ENCODE peak calls at places on chromosomes 7 and 10, in six cellular contexts. One of them, this sample, is unnamed.
A peak's percentile ranks its signal among the peaks of the same experiment; 100 is the strongest.

GRCh38 chr10:113993489-113993932 is 50.2 kb upstream of the ADRB1 start:
- DNase-seq in GM12878: no peak
- DNase-seq in A549: no peak
- DNase-seq in K562: no peak
- DNase-seq in HepG2: no peak
- DNase-seq in SK-N-SH: no peak
- DNase-seq in this sample: no peak

GRCh38 chr7:55306331-55306730 is 58.8 kb upstream of the LANCL2 start:
- DNase-seq in GM12878: no peak
- DNase-seq in A549: no peak
- DNase-seq in K562: no peak
- DNase-seq in HepG2: no peak
- DNase-seq in SK-N-SH: no peak
- DNase-seq in this sample: peak; percentile 14

GRCh38 chr7:92609921-92610518 is 19.8 kb upstream of the FAM133B start:
- DNase-seq in GM12878: no peak
- DNase-seq in A549: peak; percentile 43
- DNase-seq in K562: peak; percentile 42
- DNase-seq in HepG2: no peak
- DNase-seq in SK-N-SH: peak; percentile 43
- DNase-seq in this sample: peak; percentile 37

GRCh38 chr10:75233444-75234016 is 2.2 kb downstream of the COMTD1 start:
- DNase-seq in GM12878: no peak
- DNase-seq in A549: no peak
- DNase-seq in K562: peak; percentile 43
- DNase-seq in HepG2: no peak
- DNase-seq in SK-N-SH: peak; percentile 59
- DNase-seq in this sample: no peak

GRCh38 chr10:98338318-98338717 is 70.3 kb upstream of the LOXL4 start:
- DNase-seq in GM12878: no peak
- DNase-seq in A549: no peak
- DNase-seq in K562: peak; percentile 7
- DNase-seq in HepG2: no peak
- DNase-seq in SK-N-SH: no peak
- DNase-seq in this sample: peak; percentile 23

GRCh38 chr10:130073912-130074311 is 36.7 kb downstream of the C10orf143 start:
- DNase-seq in GM12878: no peak
- DNase-seq in A549: no peak
- DNase-seq in K562: no peak
- DNase-seq in HepG2: no peak
- DNase-seq in SK-N-SH: no peak
- DNase-seq in this sample: no peak

GRCh38 chr10:130136214-130137076 is at the start of gene GLRX3:
- DNase-seq in GM12878: no peak
- DNase-seq in A549: peak; percentile 78
- DNase-seq in K562: peak; percentile 86
- DNase-seq in HepG2: peak; percentile 68
- DNase-seq in SK-N-SH: peak; percentile 98
- DNase-seq in this sample: peak; percentile 71

GRCh38 chr7:22561356-22561755 is 61.4 kb upstream of the STEAP1B start:
- DNase-seq in GM12878: no peak
- DNase-seq in A549: peak; percentile 78
- DNase-seq in K562: peak; percentile 12
- DNase-seq in HepG2: peak; percentile 72
- DNase-seq in SK-N-SH: no peak
- DNase-seq in this sample: peak; percentile 100

GRCh38 chr7:727104-727805 is at the start of gene PRKAR1B:
- DNase-seq in GM12878: no peak
- DNase-seq in A549: peak; percentile 32
- DNase-seq in K562: peak; percentile 66
- DNase-seq in HepG2: no peak
- DNase-seq in SK-N-SH: peak; percentile 87
- DNase-seq in this sample: no peak

GRCh38 chr10:123140164-123140982 is 4.6 kb downstream of the HMX3 start:
- DNase-seq in GM12878: no peak
- DNase-seq in A549: peak; percentile 38
- DNase-seq in K562: no peak
- DNase-seq in HepG2: no peak
- DNase-seq in SK-N-SH: peak; percentile 50
- DNase-seq in this sample: no peak

GRCh38 chr7:159158125-159158887 is 13.6 kb upstream of the VIPR2 start:
- DNase-seq in GM12878: no peak
- DNase-seq in A549: no peak
- DNase-seq in K562: no peak
- DNase-seq in HepG2: no peak
- DNase-seq in SK-N-SH: peak; percentile 23
- DNase-seq in this sample: no peak

DNA sequence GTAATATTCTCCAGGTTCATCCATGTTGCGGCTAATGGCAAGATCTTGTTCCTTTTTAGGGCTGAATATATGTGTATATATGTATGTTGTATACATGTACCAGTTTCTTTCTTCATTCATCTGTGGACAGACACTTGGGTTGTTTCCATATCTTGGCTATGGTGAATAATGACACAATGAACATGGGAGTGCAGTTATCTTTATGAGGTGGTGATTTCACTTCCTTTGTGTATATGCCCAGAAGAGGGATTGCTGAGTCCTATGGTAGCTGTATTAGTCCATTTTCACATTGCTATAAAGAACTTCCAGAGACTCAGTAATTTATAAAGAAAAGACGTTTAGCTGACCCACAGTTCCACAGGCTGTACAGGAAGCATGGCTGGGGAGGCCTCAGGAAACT is 17.1 kb upstream of the TSPAN15 start:
- DNase-seq in GM12878: no peak
- DNase-seq in A549: no peak
- DNase-seq in K562: no peak
- DNase-seq in HepG2: no peak
- DNase-seq in SK-N-SH: no peak
- DNase-seq in this sample: no peak
- TF ChIP-seq USF2 in GM12878: no peak
- TF ChIP-seq USF2 in A549: no peak
- TF ChIP-seq USF2 in K562: no peak
- TF ChIP-seq USF2 in HepG2: no peak
- TF ChIP-seq USF2 in SK-N-SH: no peak
- TF ChIP-seq USF2 in this sample: no peak

DNA sequence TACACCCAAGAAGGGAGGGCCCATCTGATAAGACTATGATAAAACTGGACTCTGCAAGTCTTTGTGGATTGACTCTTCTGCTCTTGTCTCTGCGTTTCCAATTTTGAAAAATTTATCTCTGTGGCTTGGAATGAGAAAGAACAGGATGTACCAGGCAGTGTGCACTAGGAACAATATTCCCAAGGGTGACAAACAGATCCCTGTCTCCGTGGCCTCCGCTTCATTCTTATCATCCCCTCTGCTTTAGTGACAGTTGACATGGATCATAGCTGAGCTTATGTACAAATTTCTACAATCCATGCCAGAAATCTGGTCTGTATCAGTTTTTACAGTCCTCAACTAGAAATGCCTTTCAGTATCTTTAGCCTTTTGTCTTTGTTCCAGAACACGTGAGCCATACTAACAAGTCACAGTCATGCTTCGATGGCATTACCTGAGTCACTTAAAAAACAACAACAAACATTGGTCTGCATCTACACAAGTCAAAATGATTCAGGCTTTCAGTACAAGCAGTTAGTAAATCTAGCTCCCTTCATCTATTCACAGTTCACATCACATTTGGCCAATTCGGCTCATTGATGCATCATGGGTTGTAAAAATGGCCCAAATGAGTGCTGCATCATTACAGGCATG is 393.6 kb upstream of the CELF2 start:
- DNase-seq in GM12878: no peak
- DNase-seq in A549: no peak
- DNase-seq in K562: no peak
- DNase-seq in HepG2: no peak
- DNase-seq in SK-N-SH: no peak
- DNase-seq in this sample: no peak
- H3K4me2 ChIP-seq in GM12878: no peak overlapping the region
- H3K4me2 ChIP-seq in A549: no peak overlapping the region
- H3K4me2 ChIP-seq in K562: no peak overlapping the region
- H3K4me2 ChIP-seq in HepG2: no peak overlapping the region
- H3K4me2 ChIP-seq in SK-N-SH: no peak overlapping the region
- H3K4me2 ChIP-seq in this sample: no peak overlapping the region

GRCh38 chr10:103691267-103691666 is 164.1 kb downstream of the SH3PXD2A start:
- DNase-seq in GM12878: no peak
- DNase-seq in A549: no peak
- DNase-seq in K562: peak; percentile 38
- DNase-seq in HepG2: no peak
- DNase-seq in SK-N-SH: no peak
- DNase-seq in this sample: no peak

GRCh38 chr10:103692421-103693069 is 162.8 kb downstream of the SH3PXD2A start:
- DNase-seq in GM12878: no peak
- DNase-seq in A549: no peak
- DNase-seq in K562: peak; percentile 25
- DNase-seq in HepG2: no peak
- DNase-seq in SK-N-SH: no peak
- DNase-seq in this sample: no peak

GRCh38 chr10:103693812-103694205 is 161.6 kb downstream of the SH3PXD2A start:
- DNase-seq in GM12878: no peak
- DNase-seq in A549: no peak
- DNase-seq in K562: no peak
- DNase-seq in HepG2: no peak
- DNase-seq in SK-N-SH: no peak
- DNase-seq in this sample: no peak

GRCh38 chr10:103691723-103692380 is 163.5 kb downstream of the SH3PXD2A start:
- DNase-seq in GM12878: no peak
- DNase-seq in A549: no peak
- DNase-seq in K562: peak; percentile 30
- DNase-seq in HepG2: no peak
- DNase-seq in SK-N-SH: no peak
- DNase-seq in this sample: peak; percentile 48

GRCh38 chr10:103693070-103693811 is 162.1 kb downstream of the SH3PXD2A start:
- DNase-seq in GM12878: no peak
- DNase-seq in A549: no peak
- DNase-seq in K562: peak; percentile 19
- DNase-seq in HepG2: no peak
- DNase-seq in SK-N-SH: no peak
- DNase-seq in this sample: no peak
- H3K4me3 ChIP-seq in GM12878: peak overlapping the region; percentile 99
- H3K4me3 ChIP-seq in A549: peak overlapping the region; percentile 47
- H3K4me3 ChIP-seq in K562: peak overlapping the region; percentile 34
- H3K4me3 ChIP-seq in HepG2: no peak overlapping the region
- H3K4me3 ChIP-seq in SK-N-SH: no peak overlapping the region
- H3K4me3 ChIP-seq in this sample: peak overlapping the region; percentile 55

DNA sequence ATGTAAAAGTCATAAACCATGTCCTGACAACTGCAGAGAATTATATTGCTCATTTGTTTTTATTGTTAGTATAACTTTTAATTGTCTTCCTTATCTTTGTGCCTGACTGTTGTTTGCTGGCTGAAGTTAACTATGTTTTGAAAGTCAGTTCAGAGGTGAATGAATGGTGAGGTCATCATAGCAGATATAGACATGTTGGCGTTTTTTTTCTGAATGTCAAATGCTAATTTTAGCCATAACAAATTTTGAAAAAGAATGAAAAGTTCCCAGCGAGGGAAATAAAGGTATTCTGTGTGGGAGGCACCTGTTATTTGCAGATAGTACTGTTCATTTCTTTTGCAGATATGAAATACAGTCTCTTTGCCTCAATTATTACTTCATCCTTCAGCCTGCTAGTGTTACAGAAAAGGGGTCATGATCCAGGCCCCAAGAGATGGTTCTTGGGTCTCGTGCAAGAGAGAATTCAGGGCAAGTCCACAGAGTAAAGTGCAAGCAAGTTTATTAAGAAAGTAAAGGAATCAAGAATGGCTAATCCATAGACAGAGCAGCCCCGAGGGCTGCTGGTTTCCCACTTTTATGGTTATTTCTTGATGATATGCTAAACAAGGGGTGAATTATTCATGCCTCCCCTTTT is 96.5 kb downstream of the CAMK1D start:
- DNase-seq in GM12878: no peak
- DNase-seq in A549: no peak
- DNase-seq in K562: no peak
- DNase-seq in HepG2: no peak
- DNase-seq in SK-N-SH: no peak
- DNase-seq in this sample: no peak
- TF ChIP-seq USF2 in GM12878: no peak
- TF ChIP-seq USF2 in A549: no peak
- TF ChIP-seq USF2 in K562: no peak
- TF ChIP-seq USF2 in HepG2: no peak
- TF ChIP-seq USF2 in SK-N-SH: no peak
- TF ChIP-seq USF2 in this sample: no peak

This sample was measured in IMR-90.